ENCODE peak calls at places on chromosomes 6 and 20, in eight cellular contexts. C, Y, A, U, K, J, F and D are unnamed samples. For H3K9me3, the result is how much of the 10 kb centered on the place peaks cover.

GRCh38 chr6:67875877-67876383 is 759.2 kb upstream of the ADGRB3 start:
- DNase-seq in C (no peak), Y (no peak), A (no peak), U (no peak), K (no peak), J (no peak), F (no peak), D (no peak)

GRCh38 chr6:140264451-140264850 is 890.0 kb upstream of the CITED2 start:
- DNase-seq in C (no peak), Y (no peak), A (no peak), U (no peak), K (no peak), J (no peak), F (no peak), D (no peak)

GRCh38 chr6:48474764-48475674 is 364.0 kb upstream of the PTCHD4 start:
- DNase-seq in C (no peak), Y (no peak), A (no peak), U (no peak), K (no peak), J (no peak), F (no peak), D (no peak)

GRCh38 chr20:39775110-39775509 is 813.0 kb downstream of the DHX35 start:
- DNase-seq in C (peak), Y (peak), A (peak), U (no peak), K (no peak), J (peak), F (no peak), D (no peak)

GRCh38 chr6:81929828-81930227 is 177.3 kb upstream of the TENT5A start:
- DNase-seq in C (no peak), Y (no peak), A (no peak), U (no peak), K (no peak), J (no peak), F (no peak), D (no peak)

GRCh38 chr20:36098364-36098763 is 56.2 kb upstream of the EPB41L1 start:
- DNase-seq in C (no peak), Y (no peak), A (no peak), U (no peak), K (no peak), J (no peak), F (no peak), D (no peak)

GRCh38 chr6:124430741-124431140 is 531.5 kb upstream of the RNF217 start:
- DNase-seq in C (no peak), Y (no peak), A (no peak), U (no peak), K (no peak), J (no peak), F (no peak), D (no peak)

GRCh38 chr20:20489054-20489453 is 121.2 kb downstream of the INSM1 start:
- DNase-seq in C (no peak), Y (no peak), A (no peak), U (no peak), K (no peak), J (no peak), F (no peak), D (no peak)

GRCh38 chr6:170039156-170040114 is 251.4 kb downstream of the DLL1 start:
- DNase-seq in C (no peak), Y (no peak), A (peak), U (no peak), K (no peak), J (no peak), F (no peak), D (no peak)

GRCh38 chr6:26193467-26194328 is 106.5 kb downstream of the HFE start:
- DNase-seq in C (no peak), Y (no peak), A (no peak), U (no peak), K (no peak), J (no peak), F (no peak), D (no peak)

GRCh38 chr6:164095056-164095455 is 680.5 kb downstream of the QKI start:
- DNase-seq in C (no peak), Y (no peak), A (no peak), U (no peak), K (no peak), J (no peak), F (no peak), D (no peak)

GRCh38 chr6:93036835-93037234 is 382.5 kb downstream of the EPHA7 start:
- DNase-seq in C (no peak), Y (no peak), A (no peak), U (peak), K (no peak), J (no peak), F (no peak), D (no peak)

GRCh38 chr6:37212268-37212667 is 42.3 kb downstream of the PIM1 start:
- DNase-seq in C (no peak), Y (no peak), A (no peak), U (no peak), K (no peak), J (no peak), F (no peak), D (no peak)

GRCh38 chr6:84018453-84019061 is 15.0 kb upstream of the MRAP2 start:
- DNase-seq in C (no peak), Y (no peak), A (no peak), U (no peak), K (no peak), J (no peak), F (no peak), D (no peak)

GRCh38 chr20:46230811-46231282 is 77.5 kb downstream of the CDH22 start:
- DNase-seq in C (no peak), Y (peak), A (peak), U (peak), K (no peak), J (no peak), F (no peak), D (no peak)

GRCh38 chr6:12962995-12963394 is 246.4 kb downstream of the PHACTR1 start:
- DNase-seq in C (no peak), Y (no peak), A (no peak), U (no peak), K (no peak), J (no peak), F (no peak), D (no peak)

GRCh38 chr20:17533396-17533795 is 2.2 kb upstream of the BFSP1 start:
- DNase-seq in C (no peak), Y (no peak), A (no peak), U (peak), K (no peak), J (no peak), F (no peak), D (no peak)

GRCh38 chr6:142888461-142888860 is 56.5 kb downstream of the HIVEP2 start:
- DNase-seq in C (no peak), Y (no peak), A (no peak), U (no peak), K (no peak), J (no peak), F (no peak), D (no peak)

GRCh38 chr6:155100087-155100486 is 105.0 kb downstream of the TIAM2 start:
- DNase-seq in C (peak), Y (peak), A (peak), U (no peak), K (no peak), J (no peak), F (no peak), D (no peak)

GRCh38 chr20:49285813-49286494 is 8.1 kb upstream of the ZNFX1 start:
- DNase-seq in C (no peak), Y (no peak), A (no peak), U (no peak), K (no peak), J (no peak), F (no peak), D (no peak)
- H3K9me3 ChIP-seq in C (under half), Y (half or more), A (under half), U (under half), K (under half), J (under half), F (half or more), D (half or more)

DNA sequence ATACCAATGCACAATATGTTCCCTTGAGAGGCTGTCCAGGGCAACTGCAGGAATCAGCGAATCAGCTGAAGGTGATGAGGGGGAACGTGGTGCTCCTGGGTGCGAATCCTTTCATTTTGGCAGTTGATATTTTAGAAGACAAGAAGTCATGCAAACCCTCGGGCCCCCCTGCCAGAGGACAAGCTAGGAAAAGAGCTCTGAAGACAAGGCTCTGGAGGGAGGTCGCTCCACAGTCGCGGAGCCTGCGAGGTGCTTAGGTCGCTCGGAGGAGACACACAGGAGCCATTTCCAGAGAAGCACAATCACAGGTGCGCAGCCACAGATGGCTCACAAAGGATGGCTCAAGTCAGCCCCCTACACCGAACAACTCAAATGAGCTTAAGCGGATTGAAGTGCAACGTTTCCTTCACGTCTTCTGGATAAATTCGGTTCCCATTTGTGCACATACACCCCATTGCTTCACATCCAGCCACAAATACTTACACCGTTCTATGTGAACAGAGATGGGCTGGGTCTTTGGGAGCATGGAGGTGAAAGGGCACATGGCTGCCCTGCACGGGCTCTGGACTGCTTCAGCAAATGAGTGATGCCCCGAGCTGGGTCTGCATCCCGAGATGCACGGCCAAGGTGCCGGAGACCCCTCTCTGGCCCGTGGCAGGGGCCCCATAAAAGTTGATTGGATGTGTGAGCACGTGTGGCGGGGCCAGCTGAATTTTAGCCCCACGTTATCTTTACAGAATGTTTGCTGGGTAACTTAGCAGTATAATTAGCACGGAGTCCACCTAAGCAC is 286.3 kb downstream of the TAF4 start:
- DNase-seq in C (no peak), Y (no peak), A (no peak), U (no peak), K (no peak), J (no peak), F (no peak), D (no peak)
- H3K9me3 ChIP-seq in C (under half), Y (under half), A (under half), U (under half), K (under half), J (under half), F (under half), D (under half)

DNA sequence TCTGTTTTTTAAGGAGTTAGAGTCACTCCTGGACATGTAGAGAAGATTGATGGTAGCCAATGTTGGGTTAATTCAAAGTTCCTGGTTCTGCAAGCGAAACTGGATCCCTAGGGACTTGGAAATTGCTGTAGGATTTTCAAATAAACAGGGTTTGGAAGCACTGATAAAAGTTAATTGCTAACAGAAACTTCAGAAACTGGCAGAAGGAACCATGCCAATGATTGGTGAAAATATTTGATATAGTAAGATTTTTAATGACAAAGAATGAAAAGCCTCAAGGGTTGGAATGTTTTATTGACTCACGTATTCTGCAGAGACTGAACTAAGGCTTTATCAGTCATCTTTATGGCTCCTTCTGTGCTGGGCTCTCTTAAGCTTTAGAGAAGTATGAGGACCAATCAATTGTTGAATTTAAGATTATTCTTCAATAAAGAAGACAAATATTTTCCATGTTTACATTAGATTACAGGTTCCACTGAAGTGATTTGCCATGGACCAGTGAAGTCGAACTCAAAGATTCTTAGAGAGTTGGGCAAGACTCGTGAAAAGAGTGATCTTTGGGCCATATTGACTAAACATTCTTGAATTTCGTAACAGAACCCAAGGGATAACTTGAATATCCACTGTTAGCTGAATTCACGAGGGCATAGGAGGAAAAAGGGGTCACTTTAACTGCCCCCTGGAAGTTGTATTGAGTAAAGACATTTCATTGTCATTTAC is 371.4 kb downstream of the HDGFL1 start:
- DNase-seq in C (no peak), Y (no peak), A (no peak), U (no peak), K (no peak), J (no peak), F (no peak), D (no peak)
- H3K9me3 ChIP-seq in C (under half), Y (under half), A (under half), U (under half), K (under half), J (under half), F (under half), D (under half)

DNA sequence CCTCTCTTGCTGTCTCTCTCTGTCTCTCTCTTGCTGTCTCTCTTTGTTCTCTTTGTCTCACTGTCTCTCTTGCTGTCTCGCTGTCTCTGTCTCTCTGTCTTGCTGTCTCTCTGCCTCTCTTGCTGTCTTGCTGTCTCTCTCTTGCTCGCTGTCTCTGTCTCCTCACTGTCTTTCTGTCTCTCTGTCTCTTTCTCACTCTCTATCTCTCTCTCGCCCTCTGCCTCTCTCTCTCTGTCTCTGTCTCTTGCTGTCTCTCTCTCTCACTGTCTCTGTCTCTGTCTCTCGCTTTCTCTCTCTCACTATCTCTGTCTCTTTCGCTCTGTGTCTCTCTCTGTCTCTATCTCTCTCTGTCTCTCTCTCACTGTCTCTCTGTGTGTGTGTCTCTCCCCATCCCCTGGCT is 92.9 kb upstream of the MC3R start:
- DNase-seq in C (no peak), Y (no peak), A (no peak), U (no peak), K (no peak), J (no peak), F (no peak), D (no peak)
- H3K9me3 ChIP-seq in C (under half), Y (under half), A (under half), U (under half), K (under half), J (under half), F (under half), D (under half)

DNA sequence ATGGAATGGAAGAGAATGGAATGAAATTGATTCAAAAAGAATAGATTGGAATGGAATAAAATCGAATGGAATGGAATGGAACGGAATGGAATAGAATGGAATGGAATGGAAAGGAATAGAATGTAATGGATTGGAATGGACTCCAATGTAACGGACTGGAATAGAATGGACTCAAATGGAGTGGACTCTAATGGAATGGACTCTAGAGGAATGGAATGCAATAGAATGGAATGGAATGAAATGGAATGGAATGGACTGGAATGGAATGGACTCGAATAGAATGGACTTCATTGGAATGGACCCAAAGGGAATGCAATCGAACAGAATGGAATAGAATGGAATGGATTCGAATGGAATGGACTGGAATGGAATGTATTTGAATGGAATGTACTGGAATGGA is 19.7 kb upstream of the DEFB115 start:
- DNase-seq in C (no peak), Y (no peak), A (no peak), U (no peak), K (no peak), J (no peak), F (no peak), D (no peak)
- H3K9me3 ChIP-seq in C (under half), Y (half or more), A (half or more), U (half or more), K (half or more), J (under half), F (under half), D (under half)

GRCh38 chr6:343960-344815 is 47.4 kb upstream of the IRF4 start:
- DNase-seq in C (no peak), Y (no peak), A (peak), U (no peak), K (no peak), J (no peak), F (no peak), D (no peak)
- H3K9me3 ChIP-seq in C (under half), Y (under half), A (under half), U (under half), K (half or more), J (under half), F (under half), D (under half)

GRCh38 chr6:60867548-60867947 is 1418.5 kb downstream of the KHDRBS2 start:
- DNase-seq in C (no peak), Y (no peak), A (no peak), U (no peak), K (no peak), J (no peak), F (no peak), D (no peak)
- H3K9me3 ChIP-seq in C (under half), Y (under half), A (under half), U (under half), K (under half), J (under half), F (under half), D (under half)

GRCh38 chr20:60634773-60635172 is 617.3 kb upstream of the CDH4 start:
- DNase-seq in C (no peak), Y (no peak), A (no peak), U (no peak), K (no peak), J (no peak), F (no peak), D (no peak)

GRCh38 chr20:60638430-60639098 is 613.5 kb upstream of the CDH4 start:
- DNase-seq in C (no peak), Y (no peak), A (no peak), U (no peak), K (no peak), J (no peak), F (no peak), D (no peak)

GRCh38 chr20:60632420-60633262 is 619.4 kb upstream of the CDH4 start:
- DNase-seq in C (no peak), Y (no peak), A (no peak), U (no peak), K (no peak), J (no peak), F (no peak), D (no peak)

GRCh38 chr20:60637801-60638200 is 614.3 kb upstream of the CDH4 start:
- DNase-seq in C (no peak), Y (no peak), A (no peak), U (no peak), K (no peak), J (no peak), F (no peak), D (no peak)

DNA sequence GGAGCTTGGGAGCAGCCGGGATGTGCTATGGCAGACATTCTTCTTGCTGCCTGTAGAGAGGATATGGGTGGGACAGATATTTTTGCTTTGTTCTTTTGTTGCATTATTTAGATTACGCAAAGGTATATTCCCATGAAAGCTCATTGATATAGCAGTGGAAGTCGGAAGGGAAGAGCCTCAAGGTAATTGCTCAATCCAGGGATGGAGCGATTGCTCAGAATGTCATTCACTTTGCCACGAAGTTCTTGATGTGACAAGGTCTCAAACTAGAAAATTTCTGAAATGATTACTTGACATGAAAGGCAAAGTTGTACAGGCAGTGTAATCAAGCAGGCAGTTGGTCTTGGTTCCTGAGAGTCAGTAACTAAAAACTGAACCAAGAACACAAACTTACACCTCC is 615.6 kb upstream of the CDH4 start:
- DNase-seq in C (no peak), Y (no peak), A (no peak), U (no peak), K (no peak), J (no peak), F (no peak), D (no peak)
- H3K9me3 ChIP-seq in C (under half), Y (under half), A (under half), U (under half), K (under half), J (under half), F (under half), D (under half)

GRCh38 chr20:59518881-59519706 is 85.2 kb upstream of the PHACTR3 start:
- DNase-seq in C (peak), Y (no peak), A (peak), U (peak), K (no peak), J (no peak), F (peak), D (no peak)
- H3K9me3 ChIP-seq in C (under half), Y (under half), A (under half), U (under half), K (under half), J (under half), F (under half), D (under half)